ENCODE peak calls at places on chromosome 17, in seven cellular contexts. T is PC-3, C is GM23248, Z is neural progenitor cell, W is MM.1S, J is HCT116, U is GM23338. B is an unnamed sample.

GRCh38 chr17:29434550-29434949 is 44.4 kb downstream of the TAOK1 start:
- DNase-seq in T (no peak), C (no peak), Z (no peak), W (no peak), J (no peak), U (no peak), B (no peak)

GRCh38 chr17:64736804-64737492 is 74.8 kb upstream of the SMURF2 start:
- DNase-seq in T (peak; percentile 83), C (peak; percentile 69), Z (peak; percentile 9), W (peak; percentile 57), J (peak; percentile 61), U (peak; percentile 56), B (peak; percentile 33)

GRCh38 chr17:68777856-68778694 is 176.9 kb upstream of the FAM20A start:
- DNase-seq in T (no peak), C (no peak), Z (no peak), W (no peak), J (no peak), U (no peak), B (peak; percentile 53)

GRCh38 chr17:12853921-12854320 is 64.6 kb downstream of the ARHGAP44 start:
- DNase-seq in T (no peak), C (no peak), Z (no peak), W (no peak), J (no peak), U (peak; percentile 36), B (no peak)

GRCh38 chr17:58006563-58006923 is 503 bp downstream of the SRSF1 start:
- DNase-seq in T (peak; percentile 74), C (peak; percentile 89), Z (peak; percentile 59), W (peak; percentile 59), J (peak; percentile 49), U (peak; percentile 75), B (peak; percentile 93)

GRCh38 chr17:29376667-29377268 is 13.4 kb upstream of the TAOK1 start:
- DNase-seq in T (no peak), C (peak; percentile 92), Z (peak; percentile 81), W (no peak), J (no peak), U (peak; percentile 16), B (peak; percentile 75)

GRCh38 chr17:2703181-2703580 is 8.4 kb downstream of the CLUH start:
- DNase-seq in T (no peak), C (no peak), Z (no peak), W (no peak), J (no peak), U (no peak), B (no peak)

GRCh38 chr17:78667741-78668640 is 90.8 kb upstream of the DNAH17 start:
- DNase-seq in T (no peak), C (no peak), Z (no peak), W (no peak), J (no peak), U (no peak), B (no peak)

GRCh38 chr17:8189041-8189710 is 804 bp downstream of the BORCS6 start:
- DNase-seq in T (no peak), C (peak; percentile 69), Z (peak; percentile 31), W (no peak), J (no peak), U (no peak), B (peak; percentile 38)

GRCh38 chr17:50200447-50201225 is 795 bp downstream of the COL1A1 start:
- DNase-seq in T (peak; percentile 93), C (peak; percentile 94), Z (peak; percentile 96), W (peak; percentile 85), J (peak; percentile 88), U (peak; percentile 95), B (peak; percentile 97)

GRCh38 chr17:83106036-83106577 is 26.7 kb downstream of the METRNL start:
- DNase-seq in T (no peak), C (peak; percentile 46), Z (no peak), W (no peak), J (no peak), U (no peak), B (no peak)

GRCh38 chr17:45705123-45706009 is 78.8 kb upstream of the CRHR1 start:
- DNase-seq in T (peak; percentile 99), C (peak; percentile 71), Z (no peak), W (no peak), J (peak; percentile 91), U (no peak), B (peak; percentile 67)

GRCh38 chr17:7295230-7296180 is 1.1 kb upstream of the YBX2 start:
- DNase-seq in T (peak; percentile 47), C (no peak), Z (peak; percentile 49), W (no peak), J (no peak), U (peak; percentile 51), B (no peak)

GRCh38 chr17:73165616-73166404 is 1.0 kb downstream of the SSTR2 start:
- DNase-seq in T (no peak), C (peak; percentile 52), Z (peak; percentile 68), W (no peak), J (no peak), U (peak; percentile 50), B (no peak)
- TF ChIP-seq EZH2 in T (no peak), C (peak; percentile 83), Z (peak; percentile 60), W (peak; percentile 79), J (no peak), U (peak; percentile 71), B (peak; percentile 64)

DNA sequence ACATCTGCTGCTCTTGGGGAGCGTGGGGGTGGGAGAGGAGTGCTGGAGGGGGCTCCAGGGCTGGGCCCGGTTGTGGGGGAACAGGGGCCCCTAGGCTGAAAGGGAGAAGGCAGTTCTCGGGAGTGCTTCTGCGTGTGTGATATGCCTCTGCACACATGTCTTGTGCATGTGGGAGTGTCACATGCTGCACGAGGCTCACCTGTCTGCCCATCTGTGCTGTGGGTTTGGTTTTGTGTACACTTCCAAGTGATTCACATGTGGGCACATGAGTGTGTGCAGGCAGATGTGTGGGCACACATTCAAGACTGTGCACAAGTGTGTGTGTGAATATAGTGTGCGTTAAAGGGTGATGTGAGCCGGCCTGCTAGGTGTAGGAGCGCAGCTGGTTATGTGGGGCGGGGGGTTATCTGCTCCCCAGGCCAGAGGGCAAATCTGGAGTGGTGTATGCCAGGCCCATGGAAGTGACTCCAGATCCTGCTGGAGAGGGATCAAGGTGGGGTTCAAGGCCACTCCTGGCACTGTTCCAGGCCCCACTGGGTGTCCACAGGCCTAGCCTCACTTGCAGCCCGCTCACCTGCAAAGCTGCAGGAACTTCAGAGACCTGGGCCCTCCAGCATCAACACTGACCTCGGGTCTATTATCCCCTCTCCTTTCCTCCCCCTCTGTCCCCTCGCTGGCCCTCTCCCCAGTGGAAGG is 3.8 kb upstream of the BAHCC1 start:
- DNase-seq in T (peak; percentile 37), C (no peak), Z (no peak), W (no peak), J (no peak), U (no peak), B (no peak)
- H2AFZ ChIP-seq in T (no peak overlapping the region), C (peak overlapping the region; percentile 47), Z (no peak overlapping the region), W (no peak overlapping the region), J (no peak overlapping the region), U (no peak overlapping the region), B (no peak overlapping the region)

GRCh38 chr17:17051791-17052461 is 9.7 kb downstream of the MPRIP start:
- DNase-seq in T (no peak), C (peak; percentile 73), Z (no peak), W (no peak), J (no peak), U (no peak), B (peak; percentile 49)
- TF ChIP-seq EZH2phosphoT487 in T (no peak), C (no peak), Z (no peak), W (no peak), J (no peak), U (no peak), B (no peak)

DNA sequence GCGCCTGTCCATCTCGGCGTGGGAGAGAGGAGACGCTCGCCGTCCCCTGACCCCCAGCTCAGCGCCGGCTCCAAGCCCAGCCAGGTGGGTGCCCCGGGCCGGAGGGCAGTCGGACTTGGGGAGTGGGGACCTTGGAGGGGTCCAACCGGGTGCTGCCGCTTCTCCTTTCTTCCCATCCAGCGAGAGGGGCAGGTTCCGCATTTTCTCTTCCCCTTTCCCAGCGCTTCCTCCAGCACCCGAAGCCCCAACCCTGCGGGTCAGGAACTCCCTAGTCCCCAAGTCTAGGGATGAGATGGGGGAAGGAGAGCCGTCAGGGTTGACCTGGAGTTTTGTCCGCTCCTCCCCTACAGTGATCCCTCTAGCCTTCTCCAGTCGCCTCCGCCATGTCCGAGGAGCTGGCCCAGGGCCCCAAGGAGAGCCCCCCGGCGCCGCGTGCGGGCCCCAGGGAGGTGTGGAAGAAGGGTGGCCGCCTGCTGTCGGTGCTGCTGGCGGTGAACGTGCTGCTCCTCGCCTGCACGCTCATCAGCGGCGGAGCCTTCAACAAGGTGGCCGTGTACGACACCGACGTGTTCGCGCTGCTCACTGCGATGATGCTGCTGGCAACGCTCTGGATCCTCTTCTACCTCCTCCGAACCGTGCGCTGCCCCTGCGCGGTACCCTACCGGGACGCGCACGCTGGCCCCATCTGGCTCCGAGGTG is at the start of gene OTOP2:
- DNase-seq in T (no peak), C (no peak), Z (peak; percentile 38), W (no peak), J (no peak), U (peak; percentile 61), B (peak; percentile 16)
- TF ChIP-seq EZH2 in T (no peak), C (peak; percentile 96), Z (peak; percentile 80), W (peak; percentile 20), J (no peak), U (peak; percentile 93), B (peak; percentile 27)

GRCh38 chr17:62860962-62861873 is 53.1 kb upstream of the MARCHF10 start:
- DNase-seq in T (peak; percentile 83), C (no peak), Z (no peak), W (no peak), J (no peak), U (no peak), B (peak; percentile 24)
- H2AFZ ChIP-seq in T (no peak overlapping the region), C (no peak overlapping the region), Z (no peak overlapping the region), W (no peak overlapping the region), J (peak overlapping the region; percentile 19), U (peak overlapping the region; percentile 56), B (no peak overlapping the region)

DNA sequence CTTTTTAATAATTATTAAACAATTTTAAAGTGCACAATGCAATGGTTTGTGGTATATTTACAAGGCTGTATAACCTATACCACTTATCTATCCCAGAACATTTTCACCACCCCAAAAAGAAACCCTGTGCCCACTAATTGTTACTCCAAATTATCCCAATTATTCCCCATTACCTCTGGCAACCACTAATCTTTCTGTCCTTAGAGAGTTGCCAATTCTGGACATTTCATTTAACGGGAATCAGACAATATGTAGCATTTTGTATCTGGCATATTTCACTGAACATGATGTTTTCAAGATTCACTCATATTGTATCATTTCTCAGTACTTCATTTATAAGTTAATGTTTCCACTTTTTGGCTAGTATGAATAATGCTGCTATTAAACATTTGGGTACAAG is 103.1 kb upstream of the NACA2 start:
- DNase-seq in T (no peak), C (no peak), Z (no peak), W (no peak), J (no peak), U (no peak), B (no peak)
- TF ChIP-seq EZH2phosphoT487 in T (no peak), C (no peak), Z (no peak), W (no peak), J (no peak), U (no peak), B (no peak)